ENCODE peak calls at places on chromosomes 1 and 21, in ten cellular contexts. M is CD8-positive, alpha-beta T cell; L is heart right ventricle; T is cardiac muscle cell; H is A673; P is HCT116; G is neural progenitor cell; E is endothelial cell of umbilical vein; Q is lower lobe of right lung; X is suprapubic skin. D is an unnamed sample.

GRCh38 chr1:23100074-23100748 is 68.4 kb downstream of the LUZP1 start:
- DNase-seq in M (no peak), L (no peak), T (peak), H (peak), P (no peak), G (peak), E (peak), Q (no peak), X (peak), D (peak)

GRCh38 chr1:164983023-164983650 is 373.4 kb downstream of the LMX1A start:
- DNase-seq in M (no peak), L (no peak), T (no peak), H (no peak), P (no peak), G (peak), E (no peak), Q (no peak), X (no peak), D (no peak)

GRCh38 chr1:15963968-15964648 is 11.8 kb downstream of the ZBTB17 start:
- DNase-seq in M (no peak), L (no peak), T (no peak), H (no peak), P (no peak), G (no peak), E (no peak), Q (no peak), X (no peak), D (no peak)

GRCh38 chr1:70090875-70091274 is 114.5 kb downstream of the LRRC40 start:
- DNase-seq in M (no peak), L (no peak), T (peak), H (no peak), P (no peak), G (no peak), E (no peak), Q (no peak), X (no peak), D (peak)

GRCh38 chr1:175218132-175218531 is 25.6 kb upstream of the KIAA0040 start:
- DNase-seq in M (no peak), L (no peak), T (no peak), H (no peak), P (no peak), G (no peak), E (no peak), Q (no peak), X (no peak), D (no peak)

GRCh38 chr1:42931911-42932422 is 26.7 kb downstream of the SLC2A1 start:
- DNase-seq in M (peak), L (no peak), T (no peak), H (no peak), P (no peak), G (no peak), E (no peak), Q (peak), X (peak), D (no peak)

GRCh38 chr1:62407398-62408009 is 29.3 kb upstream of the USP1 start:
- DNase-seq in M (no peak), L (peak), T (peak), H (peak), P (peak), G (peak), E (peak), Q (no peak), X (no peak), D (peak)

GRCh38 chr1:53557369-53557768 is 98.2 kb downstream of the DMRTB1 start:
- DNase-seq in M (no peak), L (no peak), T (no peak), H (no peak), P (no peak), G (no peak), E (no peak), Q (no peak), X (peak), D (no peak)

GRCh38 chr1:85343213-85343611 is 66.8 kb upstream of the BCL10 start:
- DNase-seq in M (no peak), L (no peak), T (peak), H (no peak), P (no peak), G (no peak), E (no peak), Q (no peak), X (no peak), D (no peak)

DNA sequence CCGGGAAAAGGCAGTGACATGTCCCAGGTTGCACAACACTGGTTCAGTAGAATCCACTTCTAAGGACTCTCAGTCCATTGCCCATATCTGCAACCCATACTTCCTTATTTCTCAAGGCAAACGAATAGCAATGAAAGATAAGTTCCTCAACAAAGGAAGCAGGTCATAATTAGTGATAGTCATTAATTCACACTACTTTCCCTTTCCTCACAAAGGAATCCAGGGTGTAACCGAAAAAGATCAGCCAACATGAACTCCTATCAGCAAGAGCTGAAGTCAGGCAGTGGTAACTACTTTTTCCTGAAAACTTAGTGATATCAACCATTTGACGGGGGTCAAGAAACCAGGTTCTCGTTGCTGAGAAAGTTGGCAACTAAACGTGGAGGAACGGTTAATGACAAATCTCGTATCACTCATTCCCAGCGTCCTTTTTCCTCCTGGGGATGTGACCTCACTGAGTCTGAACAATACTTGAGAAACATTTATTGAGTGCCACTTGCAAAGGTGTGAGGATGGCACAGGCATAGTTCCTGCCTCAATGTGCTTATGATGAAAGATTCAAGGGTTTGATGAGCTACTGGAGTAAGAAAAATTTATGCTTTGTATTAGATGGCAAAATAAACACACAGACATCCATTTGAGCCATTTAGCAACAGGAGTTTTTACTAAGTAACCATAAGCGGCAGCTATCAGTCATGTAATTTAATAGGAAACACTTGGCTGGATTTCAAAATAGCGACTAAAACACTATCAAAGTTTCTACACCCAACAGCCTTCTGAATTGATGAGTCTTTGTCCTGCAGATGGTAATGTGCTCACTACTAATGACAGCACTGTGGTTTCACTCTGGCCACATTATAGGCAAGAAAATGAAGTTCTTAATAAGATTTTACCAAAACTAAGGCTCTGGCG is 82.2 kb downstream of the PLPP3 start:
- DNase-seq in M (no peak), L (no peak), T (no peak), H (no peak), P (no peak), G (no peak), E (peak), Q (no peak), X (no peak), D (no peak)
- H3K27ac ChIP-seq in M (no peak), L (no peak), T (peak), H (no peak), P (no peak), G (no peak), E (peak), Q (peak), X (no peak), D (no peak)

DNA sequence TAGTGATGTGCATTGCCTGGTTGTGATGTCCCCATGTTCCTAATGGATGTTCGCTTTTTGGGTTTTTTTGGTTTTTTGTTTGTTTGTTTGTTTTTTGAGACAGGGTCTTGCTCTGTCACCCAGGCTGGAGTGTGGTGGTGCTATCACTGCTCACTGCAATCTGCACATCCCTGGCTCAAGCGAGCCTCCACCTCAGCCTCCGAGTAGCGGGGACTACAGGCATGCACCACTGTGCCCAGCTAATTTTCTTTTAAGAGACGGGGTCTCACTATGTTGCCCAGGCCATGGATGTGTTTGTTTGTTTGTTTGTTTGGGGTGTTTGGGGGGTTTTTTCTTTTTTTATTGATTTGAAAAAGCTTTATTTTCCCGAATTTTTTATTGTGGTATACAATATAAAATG is 2.1 kb downstream of the COL6A2 start:
- DNase-seq in M (no peak), L (peak), T (no peak), H (no peak), P (no peak), G (no peak), E (no peak), Q (no peak), X (peak), D (no peak)
- H3K4me3 ChIP-seq in M (no peak), L (peak), T (no peak), H (no peak), P (no peak), G (no peak), E (no peak), Q (peak), X (peak), D (peak)

GRCh38 chr1:202329891-202330290 is 11.8 kb downstream of the UBE2T start:
- DNase-seq in M (no peak), L (no peak), T (no peak), H (no peak), P (no peak), G (no peak), E (no peak), Q (no peak), X (no peak), D (no peak)
- TF ChIP-seq CTCF in M (no peak), L (no peak), T (peak), H (peak), P (peak), G (peak), E (no peak), Q (no peak), X (no peak), D (peak)

GRCh38 chr21:42474982-42475381 is 21.0 kb downstream of the RSPH1 start:
- DNase-seq in M (no peak), L (no peak), T (no peak), H (no peak), P (no peak), G (no peak), E (no peak), Q (no peak), X (no peak), D (no peak)
- H3K27ac ChIP-seq in M (no peak), L (no peak), T (no peak), H (no peak), P (no peak), G (no peak), E (no peak), Q (no peak), X (no peak), D (no peak)

DNA sequence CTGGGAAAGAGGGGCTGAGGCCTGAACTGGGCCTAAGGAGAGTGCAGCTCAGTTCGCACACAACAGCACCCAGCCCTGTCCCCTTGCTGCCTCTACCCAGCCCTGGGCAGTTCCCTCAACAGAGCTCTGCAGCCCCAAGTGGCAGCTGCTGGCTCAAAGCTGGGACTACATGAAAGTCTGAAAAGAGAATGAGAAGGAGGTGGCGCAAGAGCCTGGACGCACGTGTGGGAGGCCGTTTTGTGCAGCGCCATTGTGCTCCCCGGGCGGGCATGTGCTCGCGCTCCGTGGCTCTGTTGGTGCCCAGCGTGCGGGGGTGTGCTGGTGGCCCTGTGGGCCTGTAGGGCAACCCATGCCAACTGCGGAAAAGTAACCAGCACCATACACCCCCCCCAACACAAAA is 10.3 kb downstream of the GPR37L1 start:
- DNase-seq in M (no peak), L (no peak), T (no peak), H (no peak), P (no peak), G (no peak), E (no peak), Q (no peak), X (no peak), D (no peak)
- H3K4me3 ChIP-seq in M (no peak), L (peak), T (no peak), H (no peak), P (no peak), G (no peak), E (no peak), Q (peak), X (peak), D (no peak)

D was measured in brain microvascular endothelial cell.